ENCODE peak calls at places on chromosome X, in four cellular contexts. N is upper lobe of left lung, D is NCI-H774, E is cardiac muscle cell. P is an unnamed sample.

GRCh38 chrX:149638860-149639259 is 7.3 kb upstream of the TMEM185A start:
- DNase-seq in D (no peak), E (no peak), N (no peak), P (no peak)

GRCh38 chrX:138964501-138964900 is 253.0 kb upstream of the FGF13 start:
- DNase-seq in E (no peak), D (no peak), N (no peak), P (no peak)

GRCh38 chrX:96438803-96439202 is 245.8 kb upstream of the DIAPH2 start:
- DNase-seq in N (no peak), E (no peak), D (no peak), P (no peak)

GRCh38 chrX:3582421-3582820 is 131.0 kb downstream of the PRKX start:
- DNase-seq in D (no peak), E (no peak), N (no peak), P (no peak)

GRCh38 chrX:140971385-140971784 is 31.0 kb upstream of the SPANXB1 start:
- DNase-seq in E (no peak), N (no peak), D (no peak), P (no peak)

GRCh38 chrX:129750971-129751370 is 12.2 kb downstream of the XPNPEP2 start:
- DNase-seq in D (no peak), N (no peak), E (peak), P (no peak)

GRCh38 chrX:49176421-49177326 is 5.0 kb downstream of the PLP2 start:
- DNase-seq in D (no peak), E (no peak), N (peak), P (no peak)

GRCh38 chrX:46588263-46588662 is 14.7 kb downstream of the CHST7 start:
- DNase-seq in E (peak), N (no peak), D (no peak), P (no peak)

GRCh38 chrX:37380920-37381319 is 31.8 kb downstream of the PRRG1 start:
- DNase-seq in N (no peak), D (no peak), E (peak), P (no peak)

GRCh38 chrX:154019633-154020499 is at the start of gene IRAK1:
- DNase-seq in D (peak), N (peak), E (peak), P (peak)

GRCh38 chrX:122441451-122441850 is 742.6 kb upstream of the GRIA3 start:
- DNase-seq in D (no peak), E (no peak), N (no peak), P (no peak)

GRCh38 chrX:50780144-50780543 is 33.9 kb downstream of the SHROOM4 start:
- DNase-seq in D (no peak), N (no peak), E (no peak), P (no peak)

GRCh38 chrX:13212191-13212651 is 107.6 kb downstream of the ATXN3L start:
- DNase-seq in D (no peak), E (peak), N (no peak), P (no peak)

GRCh38 chrX:13755254-13755653 is 20.7 kb downstream of the OFD1 start:
- DNase-seq in D (no peak), N (no peak), E (no peak), P (no peak)

GRCh38 chrX:13692771-13693231 is 3.9 kb downstream of the RAB9A start:
- DNase-seq in E (no peak), D (no peak), N (no peak), P (no peak)

P was measured in NCI-H1930.